ENCODE peak calls at places on chromosomes 16 and 17, in five cellular contexts. One of them, this sample, is unnamed.

GRCh38 chr17:73232587-73233373 is 28.9 kb downstream of the CPSF4L start:
- DNase-seq in epithelial cell of proximal tubule: no peak
- DNase-seq in uterus: peak; percentile 33
- DNase-seq in mesenchymal stem cell: peak; percentile 51
- DNase-seq in cardiac muscle cell: peak; percentile 63
- DNase-seq in this sample: no peak

GRCh38 chr17:28406478-28406824 is 439 bp upstream of the SLC46A1 start:
- DNase-seq in epithelial cell of proximal tubule: no peak
- DNase-seq in uterus: no peak
- DNase-seq in mesenchymal stem cell: peak; percentile 16
- DNase-seq in cardiac muscle cell: no peak
- DNase-seq in this sample: no peak

GRCh38 chr16:27232061-27232841 is 28.9 kb downstream of the KDM8 start:
- DNase-seq in epithelial cell of proximal tubule: no peak
- DNase-seq in uterus: no peak
- DNase-seq in mesenchymal stem cell: no peak
- DNase-seq in cardiac muscle cell: no peak
- DNase-seq in this sample: no peak

GRCh38 chr16:49330562-49331201 is 42.9 kb upstream of the C16orf78 start:
- DNase-seq in epithelial cell of proximal tubule: no peak
- DNase-seq in uterus: no peak
- DNase-seq in mesenchymal stem cell: no peak
- DNase-seq in cardiac muscle cell: no peak
- DNase-seq in this sample: no peak

GRCh38 chr16:89324056-89325010 is 106.8 kb downstream of the ZNF778 start:
- DNase-seq in epithelial cell of proximal tubule: no peak
- DNase-seq in uterus: no peak
- DNase-seq in mesenchymal stem cell: peak; percentile 66
- DNase-seq in cardiac muscle cell: no peak
- DNase-seq in this sample: peak; percentile 87

GRCh38 chr16:56769674-56770073 is 39.7 kb downstream of the NUP93 start:
- DNase-seq in epithelial cell of proximal tubule: no peak
- DNase-seq in uterus: no peak
- DNase-seq in mesenchymal stem cell: no peak
- DNase-seq in cardiac muscle cell: no peak
- DNase-seq in this sample: no peak

GRCh38 chr17:71234349-71234748 is 886.5 kb upstream of the SOX9 start:
- DNase-seq in epithelial cell of proximal tubule: no peak
- DNase-seq in uterus: no peak
- DNase-seq in mesenchymal stem cell: no peak
- DNase-seq in cardiac muscle cell: no peak
- DNase-seq in this sample: no peak

GRCh38 chr17:49224198-49224996 is 6.2 kb downstream of the PHOSPHO1 start:
- DNase-seq in epithelial cell of proximal tubule: no peak
- DNase-seq in uterus: no peak
- DNase-seq in mesenchymal stem cell: peak; percentile 23
- DNase-seq in cardiac muscle cell: peak; percentile 31
- DNase-seq in this sample: no peak

GRCh38 chr16:13793788-13794461 is 126.0 kb upstream of the ERCC4 start:
- DNase-seq in epithelial cell of proximal tubule: no peak
- DNase-seq in uterus: no peak
- DNase-seq in mesenchymal stem cell: no peak
- DNase-seq in cardiac muscle cell: peak; percentile 4
- DNase-seq in this sample: no peak

GRCh38 chr16:74654536-74654935 is 12.1 kb downstream of the RFWD3 start:
- DNase-seq in epithelial cell of proximal tubule: no peak
- DNase-seq in uterus: no peak
- DNase-seq in mesenchymal stem cell: no peak
- DNase-seq in cardiac muscle cell: no peak
- DNase-seq in this sample: no peak

GRCh38 chr17:193841-194806 is 12.7 kb upstream of the DOC2B start:
- DNase-seq in epithelial cell of proximal tubule: no peak
- DNase-seq in uterus: no peak
- DNase-seq in mesenchymal stem cell: no peak
- DNase-seq in cardiac muscle cell: no peak
- DNase-seq in this sample: no peak

GRCh38 chr16:28189237-28189636 is 22.5 kb downstream of the XPO6 start:
- DNase-seq in epithelial cell of proximal tubule: no peak
- DNase-seq in uterus: no peak
- DNase-seq in mesenchymal stem cell: peak; percentile 59
- DNase-seq in cardiac muscle cell: no peak
- DNase-seq in this sample: no peak

GRCh38 chr17:17849863-17850373 is 13.1 kb upstream of the SREBF1 start:
- DNase-seq in epithelial cell of proximal tubule: no peak
- DNase-seq in uterus: peak; percentile 61
- DNase-seq in mesenchymal stem cell: peak; percentile 68
- DNase-seq in cardiac muscle cell: peak; percentile 73
- DNase-seq in this sample: no peak

GRCh38 chr17:79214459-79214858 is 139.8 kb downstream of the ENGASE start:
- DNase-seq in epithelial cell of proximal tubule: no peak
- DNase-seq in uterus: no peak
- DNase-seq in mesenchymal stem cell: no peak
- DNase-seq in cardiac muscle cell: no peak
- DNase-seq in this sample: no peak

GRCh38 chr17:38401459-38401858 is 26.8 kb upstream of the ARHGAP23 start:
- DNase-seq in epithelial cell of proximal tubule: no peak
- DNase-seq in uterus: no peak
- DNase-seq in mesenchymal stem cell: no peak
- DNase-seq in cardiac muscle cell: no peak
- DNase-seq in this sample: no peak

GRCh38 chr17:38397227-38397626 is 31.0 kb upstream of the ARHGAP23 start:
- DNase-seq in epithelial cell of proximal tubule: no peak
- DNase-seq in uterus: no peak
- DNase-seq in mesenchymal stem cell: no peak
- DNase-seq in cardiac muscle cell: no peak
- DNase-seq in this sample: no peak

GRCh38 chr17:38402897-38403296 is 25.4 kb upstream of the ARHGAP23 start:
- DNase-seq in epithelial cell of proximal tubule: no peak
- DNase-seq in uterus: no peak
- DNase-seq in mesenchymal stem cell: no peak
- DNase-seq in cardiac muscle cell: no peak
- DNase-seq in this sample: no peak

GRCh38 chr17:38403491-38403890 is 24.8 kb upstream of the ARHGAP23 start:
- DNase-seq in epithelial cell of proximal tubule: no peak
- DNase-seq in uterus: no peak
- DNase-seq in mesenchymal stem cell: peak; percentile 75
- DNase-seq in cardiac muscle cell: no peak
- DNase-seq in this sample: peak; percentile 19

DNA sequence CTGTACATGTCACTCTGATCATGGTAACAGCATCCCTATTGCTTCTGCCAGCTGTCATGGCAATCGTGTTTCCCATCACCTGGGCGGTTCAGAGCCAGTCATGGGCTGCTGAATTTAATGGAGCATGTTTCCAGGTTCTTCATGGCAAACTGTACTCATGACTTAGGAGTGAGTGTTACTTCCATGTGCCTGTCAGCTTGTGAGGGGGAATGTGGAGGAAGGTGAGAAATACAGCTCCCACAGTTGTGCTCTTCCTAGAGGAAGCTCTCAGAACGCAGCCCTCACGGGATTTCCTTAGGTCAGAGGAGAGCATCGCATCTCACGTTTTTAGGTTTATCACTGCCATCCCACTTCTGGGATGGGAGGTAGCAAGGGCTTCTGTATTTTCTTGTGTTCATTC is 28.0 kb upstream of the ARHGAP23 start:
- DNase-seq in epithelial cell of proximal tubule: no peak
- DNase-seq in uterus: no peak
- DNase-seq in mesenchymal stem cell: no peak
- DNase-seq in cardiac muscle cell: no peak
- DNase-seq in this sample: no peak
- H3K4me3 ChIP-seq in epithelial cell of proximal tubule: no peak overlapping the region
- H3K4me3 ChIP-seq in uterus: no peak overlapping the region
- H3K4me3 ChIP-seq in mesenchymal stem cell: no peak overlapping the region
- H3K4me3 ChIP-seq in cardiac muscle cell: no peak overlapping the region
- H3K4me3 ChIP-seq in this sample: no peak overlapping the region

GRCh38 chr17:64016974-64017373 is 3.5 kb downstream of the ICAM2 start:
- DNase-seq in epithelial cell of proximal tubule: no peak
- DNase-seq in uterus: no peak
- DNase-seq in mesenchymal stem cell: no peak
- DNase-seq in cardiac muscle cell: no peak
- DNase-seq in this sample: no peak

GRCh38 chr17:64017381-64017980 is 3.0 kb downstream of the ICAM2 start:
- DNase-seq in epithelial cell of proximal tubule: no peak
- DNase-seq in uterus: no peak
- DNase-seq in mesenchymal stem cell: no peak
- DNase-seq in cardiac muscle cell: no peak
- DNase-seq in this sample: no peak

GRCh38 chr17:64020068-64020766 is at the start of gene ICAM2:
- DNase-seq in epithelial cell of proximal tubule: no peak
- DNase-seq in uterus: peak; percentile 67
- DNase-seq in mesenchymal stem cell: no peak
- DNase-seq in cardiac muscle cell: no peak
- DNase-seq in this sample: no peak

GRCh38 chr17:64022631-64023063 is 2.2 kb upstream of the ICAM2 start:
- DNase-seq in epithelial cell of proximal tubule: no peak
- DNase-seq in uterus: no peak
- DNase-seq in mesenchymal stem cell: no peak
- DNase-seq in cardiac muscle cell: no peak
- DNase-seq in this sample: no peak

DNA sequence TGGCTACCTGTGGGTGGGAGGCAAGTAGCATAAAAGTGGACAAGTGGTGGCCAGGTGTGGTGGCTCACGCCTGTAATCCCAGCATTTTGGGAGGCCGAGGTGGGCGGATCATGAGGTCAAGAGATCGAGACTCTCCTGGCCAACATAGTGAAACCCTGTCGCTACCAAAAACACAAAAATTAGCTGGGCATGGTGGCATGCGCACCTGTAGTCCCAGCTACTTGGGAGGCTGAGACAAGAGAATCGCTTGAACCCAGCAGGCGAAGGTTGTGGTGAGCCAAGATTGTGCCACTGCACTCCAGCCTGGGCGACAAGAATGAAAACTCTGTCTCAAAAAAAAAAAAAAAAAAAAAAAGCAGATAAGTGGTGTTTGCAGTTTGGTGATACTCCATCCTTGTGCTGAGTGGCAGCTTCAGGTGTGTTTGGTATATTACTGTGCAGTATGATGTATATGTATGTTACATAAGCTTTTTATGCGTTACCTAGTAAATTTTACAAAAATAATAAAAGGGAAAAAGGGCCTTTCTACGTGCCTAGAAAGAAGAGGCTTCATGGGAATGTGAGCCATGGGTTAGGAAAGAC is 856 bp downstream of the ICAM2 start:
- DNase-seq in epithelial cell of proximal tubule: no peak
- DNase-seq in uterus: no peak
- DNase-seq in mesenchymal stem cell: no peak
- DNase-seq in cardiac muscle cell: no peak
- DNase-seq in this sample: no peak
- H3K4me3 ChIP-seq in epithelial cell of proximal tubule: peak overlapping the region; percentile 55
- H3K4me3 ChIP-seq in uterus: peak overlapping the region; percentile 19
- H3K4me3 ChIP-seq in mesenchymal stem cell: no peak overlapping the region
- H3K4me3 ChIP-seq in cardiac muscle cell: no peak overlapping the region
- H3K4me3 ChIP-seq in this sample: no peak overlapping the region

GRCh38 chr17:6857336-6857735 is 25.8 kb upstream of the TEKT1 start:
- DNase-seq in epithelial cell of proximal tubule: no peak
- DNase-seq in uterus: no peak
- DNase-seq in mesenchymal stem cell: no peak
- DNase-seq in cardiac muscle cell: no peak
- DNase-seq in this sample: no peak

GRCh38 chr17:6853764-6854442 is 22.4 kb upstream of the TEKT1 start:
- DNase-seq in epithelial cell of proximal tubule: no peak
- DNase-seq in uterus: no peak
- DNase-seq in mesenchymal stem cell: no peak
- DNase-seq in cardiac muscle cell: no peak
- DNase-seq in this sample: no peak

GRCh38 chr17:6862122-6862521 is 30.6 kb upstream of the TEKT1 start:
- DNase-seq in epithelial cell of proximal tubule: no peak
- DNase-seq in uterus: no peak
- DNase-seq in mesenchymal stem cell: no peak
- DNase-seq in cardiac muscle cell: no peak
- DNase-seq in this sample: no peak

GRCh38 chr17:6856054-6856453 is 24.5 kb upstream of the TEKT1 start:
- DNase-seq in epithelial cell of proximal tubule: no peak
- DNase-seq in uterus: no peak
- DNase-seq in mesenchymal stem cell: no peak
- DNase-seq in cardiac muscle cell: no peak
- DNase-seq in this sample: no peak

DNA sequence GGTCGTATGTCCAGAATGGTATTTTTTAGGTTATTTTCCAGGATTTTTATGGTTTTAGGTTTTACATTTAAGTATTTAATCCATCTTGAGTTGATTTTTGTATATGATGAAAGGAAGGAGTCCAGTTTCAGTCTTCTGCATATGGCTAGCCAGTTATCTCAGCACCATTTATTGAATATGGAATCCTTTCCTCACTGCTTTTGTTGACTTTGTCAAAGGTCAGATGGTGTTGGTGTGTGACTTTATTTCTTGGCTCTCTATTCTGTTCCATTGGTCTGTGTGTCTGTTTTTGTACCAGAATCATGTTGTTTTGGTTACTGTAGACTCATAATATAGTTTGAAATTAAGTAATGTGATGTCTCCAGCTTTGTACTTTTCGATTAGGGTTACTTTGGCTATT is 26.4 kb upstream of the TEKT1 start:
- DNase-seq in epithelial cell of proximal tubule: no peak
- DNase-seq in uterus: no peak
- DNase-seq in mesenchymal stem cell: no peak
- DNase-seq in cardiac muscle cell: no peak
- DNase-seq in this sample: no peak
- H3K4me3 ChIP-seq in epithelial cell of proximal tubule: no peak overlapping the region
- H3K4me3 ChIP-seq in uterus: no peak overlapping the region
- H3K4me3 ChIP-seq in mesenchymal stem cell: no peak overlapping the region
- H3K4me3 ChIP-seq in cardiac muscle cell: no peak overlapping the region
- H3K4me3 ChIP-seq in this sample: no peak overlapping the region

DNA sequence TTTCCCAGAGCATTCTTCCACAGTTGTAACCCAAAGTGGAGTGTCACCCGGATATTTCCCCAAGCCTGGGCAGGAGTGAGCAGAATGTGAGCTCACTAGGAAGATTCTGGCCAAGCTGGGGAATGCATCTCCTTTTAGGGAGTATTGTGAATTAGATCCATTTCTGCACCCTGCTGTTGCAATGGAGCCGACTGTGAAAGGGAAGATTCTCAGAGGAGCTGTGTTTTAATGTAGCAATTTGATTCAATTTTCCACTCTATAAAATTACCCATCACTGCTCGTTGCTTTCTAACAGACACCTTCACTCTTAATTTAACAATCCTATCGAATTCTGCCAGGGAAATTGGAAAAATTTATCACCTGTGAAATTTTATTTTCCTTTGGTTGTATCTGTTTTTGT is 70.8 kb downstream of the SNX11 start:
- DNase-seq in epithelial cell of proximal tubule: no peak
- DNase-seq in uterus: no peak
- DNase-seq in mesenchymal stem cell: no peak
- DNase-seq in cardiac muscle cell: no peak
- DNase-seq in this sample: no peak
- H3K4me3 ChIP-seq in epithelial cell of proximal tubule: no peak overlapping the region
- H3K4me3 ChIP-seq in uterus: no peak overlapping the region
- H3K4me3 ChIP-seq in mesenchymal stem cell: no peak overlapping the region
- H3K4me3 ChIP-seq in cardiac muscle cell: no peak overlapping the region
- H3K4me3 ChIP-seq in this sample: no peak overlapping the region

This sample was measured in skeletal muscle cell.